ENCODE peak calls at places on chromosomes 11 and 22, in four cellular contexts. A is cardiac fibroblast, K is MM.1S, W is PC-9. Y is an unnamed sample.

GRCh38 chr11:112025682-112026081 is 474 bp downstream of the DLAT start:
- DNase-seq in W (no peak), A (peak; percentile 26), K (peak; percentile 13), Y (peak; percentile 41)

GRCh38 chr11:104546486-104546885 is 351.8 kb downstream of the CASP12 start:
- DNase-seq in K (no peak), W (no peak), A (no peak), Y (no peak)

GRCh38 chr22:41181349-41182241 is 23.5 kb upstream of the L3MBTL2 start:
- DNase-seq in W (peak; percentile 55), A (peak; percentile 83), K (no peak), Y (no peak)

GRCh38 chr11:44744160-44744559 is 17.4 kb downstream of the TSPAN18 start:
- DNase-seq in A (no peak), W (no peak), K (no peak), Y (no peak)

GRCh38 chr22:48758905-48759875 is 1068.5 kb downstream of the BRD1 start:
- DNase-seq in W (no peak), A (no peak), K (no peak), Y (no peak)

GRCh38 chr11:58867556-58867955 is 23.1 kb upstream of the GLYATL2 start:
- DNase-seq in W (no peak), A (no peak), K (no peak), Y (no peak)

GRCh38 chr11:100403817-100404216 is 283.3 kb upstream of the ARHGAP42 start:
- DNase-seq in K (no peak), W (no peak), A (peak; percentile 15), Y (no peak)

GRCh38 chr22:47406180-47406723 is 643.8 kb downstream of the TBC1D22A start:
- DNase-seq in W (no peak), K (no peak), A (no peak), Y (no peak)

GRCh38 chr11:95877288-95877687 is 46.6 kb downstream of the MTMR2 start:
- DNase-seq in K (no peak), A (peak; percentile 91), W (no peak), Y (no peak)

GRCh38 chr11:84091212-84091986 is 805.2 kb upstream of the CCDC90B start:
- DNase-seq in W (no peak), K (no peak), A (no peak), Y (no peak)

GRCh38 chr11:86459682-86460460 is 85.2 kb downstream of the CCDC81 start:
- DNase-seq in W (peak; percentile 89), A (peak; percentile 90), K (no peak), Y (no peak)

GRCh38 chr11:1468002-1468401 is 18.6 kb downstream of the MOB2 start:
- DNase-seq in A (no peak), K (no peak), W (no peak), Y (no peak)

GRCh38 chr11:5118893-5119292 is 19.3 kb downstream of the OR52A5 start:
- DNase-seq in A (no peak), W (no peak), K (no peak), Y (no peak)

GRCh38 chr11:95134491-95134890 is 44.8 kb downstream of the ENDOD1 start:
- DNase-seq in W (peak; percentile 73), A (peak; percentile 40), K (no peak), Y (no peak)

GRCh38 chr11:65854871-65855837 is 2.8 kb downstream of the CFL1 start:
- DNase-seq in K (no peak), A (no peak), W (no peak), Y (no peak)

GRCh38 chr11:45058344-45058743 is 88.1 kb upstream of the PRDM11 start:
- DNase-seq in A (no peak), W (no peak), K (no peak), Y (no peak)

GRCh38 chr11:34830035-34830434 is 86.1 kb downstream of the APIP start:
- DNase-seq in A (no peak), W (peak; percentile 18), K (no peak), Y (no peak)

GRCh38 chr22:44389181-44389580 is 76.4 kb upstream of the SHISAL1 start:
- DNase-seq in K (no peak), A (no peak), W (no peak), Y (no peak)

GRCh38 chr22:46754110-46754799 is 8.2 kb upstream of the TBC1D22A start:
- DNase-seq in A (peak; percentile 96), W (peak; percentile 93), K (no peak), Y (peak; percentile 71)

GRCh38 chr11:64810891-64811272 is 531 bp upstream of the MEN1 start:
- DNase-seq in A (no peak), W (no peak), K (peak; percentile 60), Y (no peak)

GRCh38 chr11:120546312-120547205 is 35.0 kb downstream of the GRIK4 start:
- DNase-seq in K (no peak), W (peak; percentile 86), A (peak; percentile 94), Y (no peak)

DNA sequence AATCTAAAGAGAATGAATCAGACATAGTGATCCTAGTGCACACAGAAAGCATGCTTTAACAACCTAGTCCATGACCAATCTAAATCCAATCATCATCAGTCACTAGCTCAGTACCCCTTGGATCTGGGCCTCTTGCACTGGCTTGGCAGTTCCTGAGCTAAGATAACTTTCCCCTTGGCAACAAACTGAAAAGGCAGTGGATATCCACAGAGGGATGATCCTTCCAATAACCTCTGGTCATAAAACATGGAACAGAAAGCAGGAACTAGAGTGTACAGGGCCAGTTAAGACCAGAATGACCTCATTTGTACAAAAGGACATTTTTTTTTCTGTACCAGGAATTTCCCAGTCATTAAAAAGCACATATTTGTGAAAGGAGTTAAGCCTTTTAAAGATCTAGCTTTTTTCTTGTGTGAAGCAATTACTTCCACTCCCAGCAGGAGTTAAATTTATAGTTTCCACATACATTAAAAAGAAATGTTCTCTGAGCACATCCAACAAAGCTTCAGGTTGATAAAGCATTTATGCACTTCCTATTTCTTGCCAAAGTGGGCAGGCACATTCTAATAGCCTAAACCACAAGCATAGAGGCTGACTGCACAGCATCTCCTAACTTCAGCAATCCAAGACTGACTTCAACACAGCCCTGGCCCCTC is 30.0 kb downstream of the GUCY1A2 start:
- DNase-seq in A (peak; percentile 67), K (no peak), W (no peak), Y (peak; percentile 4)
- TF ChIP-seq CTCF in A (no peak), K (no peak), W (no peak), Y (no peak)

DNA sequence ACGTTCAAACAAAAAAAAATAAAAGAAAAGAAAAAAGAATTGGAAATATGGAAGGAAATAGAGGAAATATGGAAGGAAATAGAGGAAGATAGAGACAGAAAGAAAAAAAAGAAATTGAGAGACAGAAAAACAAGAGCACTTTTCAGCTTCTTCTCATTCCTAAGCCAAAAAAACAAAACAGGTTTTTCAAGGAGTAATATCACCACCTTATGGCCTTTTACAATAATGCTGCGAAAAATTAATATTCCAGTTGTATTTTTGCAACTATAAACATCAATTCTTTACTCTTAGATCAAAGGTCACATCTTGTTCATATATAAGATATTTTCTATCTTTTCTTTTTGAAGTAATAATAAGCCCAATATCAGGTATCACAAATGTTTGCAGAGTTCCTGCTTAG is 328.3 kb downstream of the FAT3 start:
- DNase-seq in A (peak; percentile 4), K (peak; percentile 8), W (no peak), Y (no peak)
- TF ChIP-seq CTCF in A (no peak), K (peak; percentile 32), W (peak; percentile 77), Y (no peak)

GRCh38 chr11:113372317-113372716 is 15.3 kb upstream of the ANKK1 start:
- DNase-seq in A (no peak), W (no peak), K (no peak), Y (no peak)
- TF ChIP-seq CTCF in A (no peak), W (no peak), K (no peak), Y (no peak)

DNA sequence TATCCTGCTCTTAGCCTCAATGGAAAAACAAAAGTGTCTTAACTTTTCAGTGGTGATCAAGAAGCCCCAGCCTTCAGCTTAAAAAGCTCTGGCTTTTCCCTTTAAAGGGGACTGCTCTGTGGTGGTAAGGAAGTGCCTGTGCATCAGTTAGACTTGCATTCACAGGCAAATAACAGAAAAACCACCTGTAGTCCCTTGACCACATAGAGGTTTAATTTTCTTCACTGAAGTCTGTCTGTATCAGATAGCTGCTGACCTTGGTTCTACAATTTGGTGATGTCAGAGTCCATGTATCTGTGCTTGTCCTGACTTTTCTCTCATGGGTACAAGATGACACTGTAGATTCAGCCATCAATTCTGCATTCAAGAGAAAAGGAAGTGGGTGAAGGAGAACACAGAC is 43.0 kb upstream of the RDX start:
- DNase-seq in W (no peak), K (no peak), A (no peak), Y (no peak)
- TF ChIP-seq CTCF in W (no peak), K (no peak), A (no peak), Y (no peak)

DNA sequence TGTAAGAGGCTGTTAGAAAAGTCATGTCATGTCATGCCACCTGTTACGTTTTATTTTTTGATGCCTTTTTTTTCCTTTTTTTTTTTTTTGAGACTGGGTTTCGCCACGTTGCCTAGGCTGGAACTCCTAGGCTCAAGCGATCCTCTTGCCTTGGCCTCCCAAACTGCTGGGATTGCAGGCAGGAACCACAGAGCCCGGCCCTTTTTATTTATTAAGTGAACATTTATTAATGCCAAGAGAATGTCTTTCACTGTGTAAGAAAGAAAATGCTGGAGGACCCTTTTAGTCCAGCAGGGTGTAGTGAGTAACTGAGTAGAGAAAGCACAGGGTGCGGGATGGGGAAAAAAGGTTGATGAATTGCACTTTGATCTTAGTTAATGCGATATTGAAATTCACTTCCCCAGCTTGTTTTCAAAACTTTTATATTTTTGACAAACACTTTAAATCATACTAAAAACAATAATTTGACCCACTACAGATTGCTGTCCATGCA is 2.3 kb upstream of the XBP1 start:
- DNase-seq in K (peak; percentile 68), A (no peak), W (no peak), Y (no peak)
- TF ChIP-seq CTCF in K (peak; percentile 51), A (no peak), W (no peak), Y (no peak)

GRCh38 chr11:92965196-92965595 is 4.3 kb upstream of the MTNR1B start:
- DNase-seq in A (no peak), K (no peak), W (no peak), Y (no peak)

GRCh38 chr11:92967178-92967577 is 2.3 kb upstream of the MTNR1B start:
- DNase-seq in A (no peak), K (no peak), W (no peak), Y (no peak)

GRCh38 chr11:92969634-92970347 is at the start of gene MTNR1B:
- DNase-seq in W (no peak), K (no peak), A (no peak), Y (no peak)

GRCh38 chr11:92972248-92972647 is 2.8 kb downstream of the MTNR1B start:
- DNase-seq in A (no peak), W (no peak), K (no peak), Y (no peak)

DNA sequence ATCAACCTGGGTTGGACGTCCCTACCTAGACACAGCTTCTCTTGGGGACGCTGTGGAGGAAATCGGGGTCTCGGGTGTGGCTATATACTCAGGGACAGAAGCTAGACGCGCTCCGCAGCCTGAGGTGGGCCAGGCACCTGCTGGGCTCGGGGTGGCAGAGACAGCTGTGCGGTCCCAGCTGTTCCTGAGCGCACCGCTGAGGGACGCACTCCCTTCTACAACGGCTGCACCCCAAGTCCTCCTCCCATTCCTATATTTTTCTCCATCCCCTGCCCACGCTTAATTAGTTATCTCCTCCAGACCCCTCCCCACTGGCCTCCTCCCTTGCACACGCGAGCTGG is 188 bp upstream of the MTNR1B start:
- DNase-seq in A (no peak), K (no peak), W (no peak), Y (no peak)
- TF ChIP-seq CTCF in A (no peak), K (no peak), W (no peak), Y (no peak)

GRCh38 chr22:39466228-39467006 is 9.6 kb downstream of the MGAT3 start:
- DNase-seq in K (no peak), W (no peak), A (no peak), Y (no peak)

GRCh38 chr22:39463277-39463676 is 6.5 kb downstream of the MGAT3 start:
- DNase-seq in K (no peak), A (no peak), W (no peak), Y (no peak)

GRCh38 chr22:39459681-39460080 is 2.9 kb downstream of the MGAT3 start:
- DNase-seq in K (no peak), A (no peak), W (no peak), Y (no peak)

GRCh38 chr22:39463931-39464390 is 7.1 kb downstream of the MGAT3 start:
- DNase-seq in K (no peak), W (peak; percentile 49), A (peak; percentile 74), Y (no peak)

GRCh38 chr22:39462443-39463147 is 5.8 kb downstream of the MGAT3 start:
- DNase-seq in W (no peak), A (no peak), K (no peak), Y (peak; percentile 68)
- TF ChIP-seq CTCF in W (no peak), A (no peak), K (no peak), Y (peak; percentile 30)

Y was measured in GM13976.